ENCODE peak calls at places on chromosomes 16 and 17, in nine cellular contexts. L, W, Z, X, O, K, I, J and C are unnamed samples.

GRCh38 chr17:34275881-34276280 is 5.9 kb downstream of the CCL7 start:
- DNase-seq in W (no peak), Z (peak), K (peak), O (no peak), L (peak), J (no peak), X (no peak), I (peak), C (peak)

GRCh38 chr16:66152841-66153525 is 213.5 kb upstream of the CDH5 start:
- DNase-seq in L (peak), K (peak), X (no peak), W (no peak), Z (no peak), J (no peak), O (no peak), I (peak), C (no peak)

GRCh38 chr16:15653227-15653626 is 3.2 kb downstream of the NDE1 start:
- DNase-seq in O (no peak), K (peak), I (peak), L (peak), W (no peak), Z (peak), X (no peak), J (peak), C (peak)

GRCh38 chr17:2030779-2031163 is 818 bp downstream of the DPH1 start:
- DNase-seq in L (no peak), W (no peak), Z (no peak), K (no peak), I (peak), O (no peak), J (peak), X (no peak), C (no peak)

GRCh38 chr16:3546990-3547682 is 30.1 kb downstream of the NLRC3 start:
- DNase-seq in K (no peak), X (no peak), L (no peak), I (no peak), Z (no peak), J (no peak), O (no peak), W (no peak), C (no peak)

GRCh38 chr17:80829166-80829813 is 162.4 kb upstream of the CHMP6 start:
- DNase-seq in K (no peak), J (no peak), W (no peak), L (no peak), Z (no peak), X (no peak), O (no peak), I (no peak), C (no peak)

GRCh38 chr17:28925912-28926365 is 23.1 kb upstream of the DHRS13 start:
- DNase-seq in J (no peak), K (peak), I (peak), X (no peak), L (peak), Z (peak), W (peak), O (no peak), C (peak)

GRCh38 chr16:68064791-68065365 is 20.3 kb upstream of the NFATC3 start:
- DNase-seq in L (peak), K (peak), O (no peak), Z (peak), W (no peak), I (peak), J (peak), X (peak), C (peak)

GRCh38 chr16:27676807-27677206 is 126.9 kb downstream of the KATNIP start:
- DNase-seq in Z (peak), J (no peak), I (peak), K (peak), O (no peak), X (no peak), L (peak), W (no peak), C (no peak)

GRCh38 chr16:27177031-27177774 is 26.1 kb upstream of the KDM8 start:
- DNase-seq in J (no peak), L (peak), W (peak), X (no peak), Z (peak), O (no peak), K (peak), I (peak), C (peak)

GRCh38 chr17:70047619-70048018 is 27.4 kb upstream of the KCNJ16 start:
- DNase-seq in I (no peak), O (no peak), L (peak), W (no peak), K (no peak), J (no peak), X (no peak), Z (peak), C (peak)

GRCh38 chr16:66578596-66579531 is at the start of gene CMTM2:
- DNase-seq in W (no peak), Z (no peak), O (no peak), J (no peak), I (no peak), X (no peak), K (no peak), L (peak), C (no peak)

GRCh38 chr16:50238868-50239301 is 27.5 kb upstream of the ADCY7 start:
- DNase-seq in W (no peak), I (no peak), X (no peak), O (no peak), J (no peak), K (no peak), Z (no peak), L (no peak), C (no peak)

GRCh38 chr16:21645261-21645721 is 7.1 kb downstream of the IGSF6 start:
- DNase-seq in I (no peak), J (no peak), L (no peak), X (no peak), K (peak), Z (no peak), O (no peak), W (no peak), C (no peak)

GRCh38 chr17:32497431-32498205 is 10.8 kb downstream of the CDK5R1 start:
- DNase-seq in X (no peak), Z (peak), I (no peak), K (peak), J (no peak), L (peak), O (no peak), W (no peak), C (peak)
- H3K4me3 ChIP-seq in X (no peak), Z (no peak), I (no peak), K (no peak), J (no peak), L (no peak), O (no peak), W (no peak), C (no peak)

GRCh38 chr17:49694847-49695697 is 12.7 kb downstream of the SLC35B1 start:
- DNase-seq in Z (no peak), K (peak), L (no peak), O (peak), I (peak), X (peak), W (no peak), J (peak), C (peak)
- TF ChIP-seq CTCF in Z (peak), K (peak), L (peak), O (peak), I (peak), X (peak), W (peak), J (peak), C (peak)

GRCh38 chr16:2208772-2209171 is 1.9 kb downstream of the BRICD5 start:
- DNase-seq in Z (no peak), X (no peak), O (no peak), J (no peak), I (no peak), W (no peak), L (no peak), K (no peak), C (no peak)
- H3K4me3 ChIP-seq in Z (no peak), X (no peak), O (no peak), J (no peak), I (no peak), W (no peak), L (no peak), K (no peak), C (no peak)

GRCh38 chr16:12215302-12216105 is 239.0 kb downstream of the SNX29 start:
- DNase-seq in K (no peak), I (no peak), W (no peak), J (no peak), Z (no peak), X (peak), O (no peak), L (no peak), C (no peak)
- TF ChIP-seq CTCF in K (peak), I (peak), W (peak), J (no peak), Z (no peak), X (peak), O (no peak), L (peak), C (no peak)

GRCh38 chr17:43132117-43132516 is 7.0 kb upstream of the BRCA1 start:
- DNase-seq in O (no peak), Z (no peak), W (no peak), K (no peak), X (no peak), J (no peak), L (no peak), I (no peak), C (no peak)

GRCh38 chr17:43129671-43130010 is 4.5 kb upstream of the BRCA1 start:
- DNase-seq in L (no peak), J (no peak), W (no peak), Z (peak), I (no peak), K (no peak), X (no peak), O (no peak), C (peak)

GRCh38 chr17:43134774-43135453 is 9.8 kb upstream of the BRCA1 start:
- DNase-seq in I (no peak), L (no peak), W (no peak), Z (no peak), X (no peak), O (no peak), K (no peak), J (no peak), C (no peak)

GRCh38 chr17:43140396-43141332 is 15.5 kb upstream of the BRCA1 start:
- DNase-seq in K (no peak), W (no peak), Z (no peak), X (no peak), O (no peak), I (no peak), L (no peak), J (no peak), C (no peak)

DNA sequence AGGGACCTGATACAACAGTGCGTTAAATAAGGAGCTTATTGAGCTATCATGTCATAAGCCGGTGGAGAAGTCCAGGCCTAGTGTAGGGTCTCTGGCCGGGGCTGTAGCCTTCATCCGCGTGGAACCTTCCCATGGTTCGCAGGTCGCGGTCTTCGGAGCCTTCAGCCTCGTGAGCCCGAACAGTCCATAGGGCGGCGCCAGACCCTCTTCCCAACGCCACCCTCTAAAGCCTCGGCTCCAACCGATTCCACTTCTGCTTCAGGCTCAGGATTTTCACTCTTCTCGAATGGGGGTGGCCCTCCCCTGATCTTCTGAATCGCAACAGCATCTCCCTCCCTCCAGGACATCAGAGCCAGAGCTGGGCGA is 10.3 kb upstream of the BRCA1 start:
- DNase-seq in I (no peak), W (no peak), O (no peak), J (no peak), X (no peak), K (no peak), Z (no peak), L (no peak), C (no peak)
- H3K4me3 ChIP-seq in I (no peak), W (no peak), O (no peak), J (no peak), X (no peak), K (no peak), Z (no peak), L (no peak), C (no peak)

GRCh38 chr17:73835605-73836004 is 191.4 kb upstream of the SDK2 start:
- DNase-seq in I (no peak), K (no peak), J (no peak), Z (no peak), W (no peak), O (no peak), X (no peak), L (no peak), C (no peak)

GRCh38 chr17:73840829-73841228 is 196.6 kb upstream of the SDK2 start:
- DNase-seq in Z (no peak), L (no peak), I (no peak), J (no peak), X (no peak), O (no peak), K (no peak), W (no peak), C (no peak)

GRCh38 chr17:73838815-73839214 is 194.6 kb upstream of the SDK2 start:
- DNase-seq in J (no peak), I (no peak), X (no peak), L (no peak), O (no peak), K (no peak), W (no peak), Z (no peak), C (no peak)

GRCh38 chr17:73841431-73842060 is 197.3 kb upstream of the SDK2 start:
- DNase-seq in J (no peak), Z (peak), K (no peak), L (no peak), I (no peak), O (no peak), X (peak), W (no peak), C (no peak)
- TF ChIP-seq CTCF in J (no peak), Z (peak), K (peak), L (no peak), I (peak), O (no peak), X (peak), W (peak), C (peak)

GRCh38 chr16:11671676-11672075 is 3.4 kb downstream of the SNN start:
- DNase-seq in W (no peak), J (no peak), X (no peak), K (no peak), I (no peak), O (no peak), Z (no peak), L (no peak), C (no peak)
- H3K4me3 ChIP-seq in W (no peak), J (no peak), X (no peak), K (no peak), I (no peak), O (no peak), Z (no peak), L (no peak), C (no peak)

GRCh38 chr16:2483939-2484897 is 9.3 kb downstream of the TBC1D24 start:
- DNase-seq in I (no peak), W (no peak), J (no peak), Z (no peak), L (no peak), O (no peak), X (no peak), K (no peak), C (no peak)
- TF ChIP-seq CTCF in I (no peak), W (no peak), J (no peak), Z (no peak), L (no peak), O (no peak), X (no peak), K (no peak), C (no peak)

GRCh38 chr17:62705116-62705515 is 77.6 kb downstream of the MRC2 start:
- DNase-seq in W (no peak), Z (no peak), X (no peak), J (peak), O (no peak), K (no peak), L (peak), I (no peak), C (no peak)
- H3K4me3 ChIP-seq in W (peak), Z (peak), X (no peak), J (peak), O (peak), K (peak), L (peak), I (peak), C (peak)

DNA sequence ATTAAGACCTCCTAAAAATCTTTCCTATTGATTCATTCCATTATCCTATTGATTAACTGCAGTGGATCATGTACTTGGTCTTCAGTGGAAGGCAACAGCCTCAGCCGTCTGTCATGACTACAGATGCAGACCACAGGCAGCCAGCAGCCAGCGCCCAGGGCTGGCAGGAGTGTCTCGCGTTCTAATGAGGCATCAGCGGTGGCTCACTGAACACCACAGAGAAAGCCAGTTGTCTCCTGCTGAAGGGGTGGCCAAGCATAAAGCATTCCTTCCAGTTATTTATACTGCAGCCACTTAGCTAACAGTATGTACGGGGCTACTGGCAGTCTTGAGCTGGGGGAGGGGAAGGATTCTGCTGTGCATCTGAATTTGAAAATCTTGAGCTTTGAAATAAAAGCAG is 214.3 kb downstream of the IRX3 start:
- DNase-seq in Z (no peak), X (no peak), I (no peak), O (no peak), J (no peak), L (peak), W (no peak), K (peak), C (no peak)
- TF ChIP-seq CTCF in Z (no peak), X (no peak), I (no peak), O (no peak), J (no peak), L (no peak), W (no peak), K (no peak), C (no peak)